ENCODE peak calls at places on chromosomes 13 and 19, in seven cellular contexts. One of them, this sample, is unnamed.
A peak's percentile ranks its signal among the peaks of the same experiment; 100 is the strongest.

GRCh38 chr13:30920162-30920561 is 12.3 kb upstream of the TEX26 start:
- DNase-seq in SK-N-SH: no peak
- DNase-seq in H1: no peak
- DNase-seq in HCT116: no peak
- DNase-seq in K562: no peak
- DNase-seq in HepG2: no peak
- DNase-seq in GM12878: no peak
- DNase-seq in this sample: no peak

GRCh38 chr13:46595136-46595917 is 42.4 kb downstream of the LRCH1 start:
- DNase-seq in SK-N-SH: no peak
- DNase-seq in H1: no peak
- DNase-seq in HCT116: no peak
- DNase-seq in K562: no peak
- DNase-seq in HepG2: no peak
- DNase-seq in GM12878: no peak
- DNase-seq in this sample: peak; percentile 64

GRCh38 chr13:79445968-79446645 is 34.8 kb upstream of the NDFIP2 start:
- DNase-seq in SK-N-SH: no peak
- DNase-seq in H1: no peak
- DNase-seq in HCT116: no peak
- DNase-seq in K562: no peak
- DNase-seq in HepG2: no peak
- DNase-seq in GM12878: no peak
- DNase-seq in this sample: peak; percentile 11

GRCh38 chr19:9044449-9044848 is 34.2 kb upstream of the MUC16 start:
- DNase-seq in SK-N-SH: no peak
- DNase-seq in H1: no peak
- DNase-seq in HCT116: no peak
- DNase-seq in K562: no peak
- DNase-seq in HepG2: no peak
- DNase-seq in GM12878: no peak
- DNase-seq in this sample: no peak

GRCh38 chr13:92823059-92823458 is 403.5 kb upstream of the GPC6 start:
- DNase-seq in SK-N-SH: no peak
- DNase-seq in H1: no peak
- DNase-seq in HCT116: no peak
- DNase-seq in K562: no peak
- DNase-seq in HepG2: no peak
- DNase-seq in GM12878: no peak
- DNase-seq in this sample: no peak

GRCh38 chr13:45482571-45483173 is 17.9 kb downstream of the COG3 start:
- DNase-seq in SK-N-SH: no peak
- DNase-seq in H1: no peak
- DNase-seq in HCT116: no peak
- DNase-seq in K562: no peak
- DNase-seq in HepG2: no peak
- DNase-seq in GM12878: no peak
- DNase-seq in this sample: no peak

GRCh38 chr13:76703621-76704020 is 182.6 kb downstream of the KCTD12 start:
- DNase-seq in SK-N-SH: no peak
- DNase-seq in H1: no peak
- DNase-seq in HCT116: no peak
- DNase-seq in K562: no peak
- DNase-seq in HepG2: no peak
- DNase-seq in GM12878: no peak
- DNase-seq in this sample: no peak

GRCh38 chr13:30906411-30906990 is 430 bp downstream of the MEDAG start:
- DNase-seq in SK-N-SH: no peak
- DNase-seq in H1: peak; percentile 55
- DNase-seq in HCT116: no peak
- DNase-seq in K562: no peak
- DNase-seq in HepG2: no peak
- DNase-seq in GM12878: no peak
- DNase-seq in this sample: no peak

GRCh38 chr13:45441633-45442032 is 23.1 kb upstream of the COG3 start:
- DNase-seq in SK-N-SH: no peak
- DNase-seq in H1: no peak
- DNase-seq in HCT116: no peak
- DNase-seq in K562: no peak
- DNase-seq in HepG2: peak; percentile 70
- DNase-seq in GM12878: peak; percentile 60
- DNase-seq in this sample: no peak

GRCh38 chr19:40322951-40323615 is 25.1 kb downstream of the C19orf47 start:
- DNase-seq in SK-N-SH: no peak
- DNase-seq in H1: no peak
- DNase-seq in HCT116: no peak
- DNase-seq in K562: no peak
- DNase-seq in HepG2: no peak
- DNase-seq in GM12878: no peak
- DNase-seq in this sample: no peak

GRCh38 chr19:39264306-39265290 is 3.6 kb upstream of the IFNL2 start:
- DNase-seq in SK-N-SH: no peak
- DNase-seq in H1: peak; percentile 77
- DNase-seq in HCT116: no peak
- DNase-seq in K562: no peak
- DNase-seq in HepG2: no peak
- DNase-seq in GM12878: no peak
- DNase-seq in this sample: no peak

GRCh38 chr19:39246951-39247669 is 1.5 kb downstream of the IFNL4 start:
- DNase-seq in SK-N-SH: no peak
- DNase-seq in H1: peak; percentile 85
- DNase-seq in HCT116: no peak
- DNase-seq in K562: no peak
- DNase-seq in HepG2: no peak
- DNase-seq in GM12878: no peak
- DNase-seq in this sample: no peak

GRCh38 chr19:30361107-30361447 is 11.1 kb upstream of the ZNF536 start:
- DNase-seq in SK-N-SH: no peak
- DNase-seq in H1: no peak
- DNase-seq in HCT116: no peak
- DNase-seq in K562: no peak
- DNase-seq in HepG2: no peak
- DNase-seq in GM12878: no peak
- DNase-seq in this sample: no peak

GRCh38 chr19:15448778-15449619 is 757 bp downstream of the WIZ start:
- DNase-seq in SK-N-SH: peak; percentile 60
- DNase-seq in H1: peak; percentile 67
- DNase-seq in HCT116: no peak
- DNase-seq in K562: no peak
- DNase-seq in HepG2: no peak
- DNase-seq in GM12878: no peak
- DNase-seq in this sample: no peak

DNA sequence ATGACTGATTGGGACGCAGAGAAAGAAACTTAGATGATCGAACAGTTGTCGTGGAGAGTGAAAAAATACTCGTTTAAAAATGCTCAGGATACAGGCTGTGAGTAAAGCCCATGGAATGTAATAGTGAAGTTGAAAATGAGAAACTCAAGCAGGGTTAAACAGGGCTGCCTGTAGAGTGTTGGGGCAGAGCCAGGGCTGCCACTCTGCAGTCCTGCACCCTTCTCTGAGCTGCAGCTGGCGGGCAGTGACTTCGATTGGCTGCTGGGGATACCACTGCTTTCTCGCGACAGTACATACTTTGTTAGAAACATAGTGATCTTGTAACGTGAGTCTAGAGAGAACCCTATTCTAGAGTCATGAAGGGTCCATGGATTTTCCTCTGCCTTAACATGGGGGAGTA is 95.4 kb downstream of the ARHGEF7 start:
- DNase-seq in SK-N-SH: no peak
- DNase-seq in H1: no peak
- DNase-seq in HCT116: no peak
- DNase-seq in K562: no peak
- DNase-seq in HepG2: no peak
- DNase-seq in GM12878: no peak
- DNase-seq in this sample: no peak
- TF ChIP-seq JUND in SK-N-SH: peak; percentile 41
- TF ChIP-seq JUND in H1: no peak
- TF ChIP-seq JUND in HCT116: no peak
- TF ChIP-seq JUND in K562: no peak
- TF ChIP-seq JUND in HepG2: no peak
- TF ChIP-seq JUND in GM12878: no peak
- TF ChIP-seq JUND in this sample: no peak

GRCh38 chr13:41409611-41410010 is 47.7 kb upstream of the RGCC start:
- DNase-seq in SK-N-SH: no peak
- DNase-seq in H1: no peak
- DNase-seq in HCT116: no peak
- DNase-seq in K562: no peak
- DNase-seq in HepG2: no peak
- DNase-seq in GM12878: no peak
- DNase-seq in this sample: no peak

GRCh38 chr13:41407380-41407779 is 50.0 kb upstream of the RGCC start:
- DNase-seq in SK-N-SH: no peak
- DNase-seq in H1: no peak
- DNase-seq in HCT116: no peak
- DNase-seq in K562: no peak
- DNase-seq in HepG2: no peak
- DNase-seq in GM12878: no peak
- DNase-seq in this sample: no peak

GRCh38 chr13:41411060-41411459 is 46.3 kb upstream of the RGCC start:
- DNase-seq in SK-N-SH: no peak
- DNase-seq in H1: no peak
- DNase-seq in HCT116: no peak
- DNase-seq in K562: no peak
- DNase-seq in HepG2: no peak
- DNase-seq in GM12878: no peak
- DNase-seq in this sample: no peak

GRCh38 chr13:41405367-41405766 is 52.0 kb upstream of the RGCC start:
- DNase-seq in SK-N-SH: no peak
- DNase-seq in H1: no peak
- DNase-seq in HCT116: no peak
- DNase-seq in K562: no peak
- DNase-seq in HepG2: no peak
- DNase-seq in GM12878: no peak
- DNase-seq in this sample: no peak

DNA sequence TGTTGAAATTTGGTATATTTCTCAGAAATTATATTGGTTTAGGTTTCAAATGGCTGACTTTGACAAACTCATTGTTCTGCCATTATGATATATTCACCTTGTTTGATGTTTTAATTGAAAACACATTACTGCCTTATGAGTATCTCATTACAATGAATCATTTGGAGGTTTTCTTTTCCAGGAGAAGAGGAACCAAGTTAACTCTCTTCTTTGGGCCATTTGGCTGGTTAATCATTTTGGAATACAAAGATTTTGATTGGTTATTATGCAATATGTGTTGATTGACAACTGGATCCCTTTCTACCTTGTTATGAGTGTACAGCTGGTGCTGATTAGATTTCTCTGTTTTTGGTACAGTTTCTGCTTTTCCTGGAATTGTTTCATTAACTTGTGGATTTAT is 49.3 kb upstream of the RGCC start:
- DNase-seq in SK-N-SH: no peak
- DNase-seq in H1: no peak
- DNase-seq in HCT116: no peak
- DNase-seq in K562: no peak
- DNase-seq in HepG2: no peak
- DNase-seq in GM12878: no peak
- DNase-seq in this sample: no peak
- TF ChIP-seq JUND in SK-N-SH: no peak
- TF ChIP-seq JUND in H1: no peak
- TF ChIP-seq JUND in HCT116: no peak
- TF ChIP-seq JUND in K562: no peak
- TF ChIP-seq JUND in HepG2: no peak
- TF ChIP-seq JUND in GM12878: no peak
- TF ChIP-seq JUND in this sample: no peak

DNA sequence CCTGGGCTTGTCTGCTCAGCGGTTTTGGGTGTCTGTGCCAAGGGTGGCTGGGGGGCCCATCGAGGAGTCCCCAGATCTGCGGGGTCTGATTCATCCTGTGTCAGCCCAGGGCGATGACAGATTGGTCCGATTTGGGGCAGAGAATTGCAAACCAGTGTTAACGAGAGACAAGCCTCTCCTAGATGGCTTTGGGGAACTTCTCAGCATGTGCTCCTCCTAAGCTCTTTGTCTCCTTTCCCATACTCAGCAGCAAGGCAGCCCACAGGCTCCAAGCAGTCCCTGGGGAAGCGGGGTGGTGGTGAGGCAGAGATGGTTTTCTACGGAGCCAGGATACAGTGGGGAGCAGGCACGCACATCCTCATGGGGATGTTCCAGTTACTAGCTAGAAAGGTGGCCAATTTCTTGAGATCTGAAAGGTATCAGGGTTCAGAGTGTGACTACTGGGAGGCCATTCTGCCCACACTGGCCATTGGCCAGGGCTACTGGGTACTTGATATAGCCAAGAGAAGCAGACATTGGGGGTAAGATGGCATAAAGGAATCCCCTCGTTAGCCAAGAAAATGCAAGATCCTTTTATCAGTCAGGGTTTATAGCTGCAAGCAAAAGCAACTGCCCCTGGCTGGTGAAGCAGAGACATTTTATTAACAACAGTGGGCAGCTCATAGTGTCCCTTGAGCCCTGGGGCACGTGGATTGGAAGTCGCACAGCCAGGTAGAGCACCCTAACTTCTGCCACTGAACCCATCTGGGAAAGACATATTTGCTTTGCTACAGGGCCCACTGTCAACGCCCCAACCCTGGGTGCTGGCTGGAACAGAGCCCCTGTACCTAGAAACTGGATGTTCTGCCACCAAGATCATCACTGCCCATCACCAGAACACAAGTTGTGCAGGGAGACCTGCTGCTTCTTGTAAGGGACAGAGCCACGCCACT is 63.6 kb downstream of the RGCC start:
- DNase-seq in SK-N-SH: no peak
- DNase-seq in H1: no peak
- DNase-seq in HCT116: no peak
- DNase-seq in K562: no peak
- DNase-seq in HepG2: no peak
- DNase-seq in GM12878: no peak
- DNase-seq in this sample: no peak
- TF ChIP-seq JUND in SK-N-SH: no peak
- TF ChIP-seq JUND in H1: no peak
- TF ChIP-seq JUND in HCT116: no peak
- TF ChIP-seq JUND in K562: no peak
- TF ChIP-seq JUND in HepG2: no peak
- TF ChIP-seq JUND in GM12878: no peak
- TF ChIP-seq JUND in this sample: no peak

GRCh38 chr13:97119899-97120745 is 102.0 kb upstream of the MBNL2 start:
- DNase-seq in SK-N-SH: no peak
- DNase-seq in H1: no peak
- DNase-seq in HCT116: no peak
- DNase-seq in K562: no peak
- DNase-seq in HepG2: no peak
- DNase-seq in GM12878: no peak
- DNase-seq in this sample: no peak

GRCh38 chr13:97122381-97122996 is 99.6 kb upstream of the MBNL2 start:
- DNase-seq in SK-N-SH: no peak
- DNase-seq in H1: no peak
- DNase-seq in HCT116: peak; percentile 85
- DNase-seq in K562: no peak
- DNase-seq in HepG2: no peak
- DNase-seq in GM12878: no peak
- DNase-seq in this sample: no peak

GRCh38 chr13:97124237-97124636 is 97.9 kb upstream of the MBNL2 start:
- DNase-seq in SK-N-SH: no peak
- DNase-seq in H1: no peak
- DNase-seq in HCT116: no peak
- DNase-seq in K562: no peak
- DNase-seq in HepG2: no peak
- DNase-seq in GM12878: no peak
- DNase-seq in this sample: no peak

GRCh38 chr13:97120976-97121375 is 101.2 kb upstream of the MBNL2 start:
- DNase-seq in SK-N-SH: no peak
- DNase-seq in H1: no peak
- DNase-seq in HCT116: no peak
- DNase-seq in K562: no peak
- DNase-seq in HepG2: no peak
- DNase-seq in GM12878: no peak
- DNase-seq in this sample: no peak

GRCh38 chr13:97121894-97122293 is 100.2 kb upstream of the MBNL2 start:
- DNase-seq in SK-N-SH: no peak
- DNase-seq in H1: no peak
- DNase-seq in HCT116: no peak
- DNase-seq in K562: no peak
- DNase-seq in HepG2: no peak
- DNase-seq in GM12878: no peak
- DNase-seq in this sample: no peak
- TF ChIP-seq JUND in SK-N-SH: peak; percentile 76
- TF ChIP-seq JUND in H1: no peak
- TF ChIP-seq JUND in HCT116: no peak
- TF ChIP-seq JUND in K562: no peak
- TF ChIP-seq JUND in HepG2: no peak
- TF ChIP-seq JUND in GM12878: no peak
- TF ChIP-seq JUND in this sample: no peak